ENCODE peak calls at places on chromosomes 5 and 9, in four cellular contexts. U, O, P and H are unnamed samples.

GRCh38 chr5:42807722-42808447 is 3.8 kb downstream of the SELENOP start:
- DNase-seq in P (no peak), O (no peak), U (no peak), H (peak; percentile 36)

GRCh38 chr9:76759726-76760125 is 4.5 kb upstream of the PCA3 start:
- DNase-seq in P (no peak), U (no peak), O (no peak), H (no peak)

GRCh38 chr9:106069241-106069640 is 374.9 kb downstream of the TMEM38B start:
- DNase-seq in P (no peak), U (no peak), O (no peak), H (no peak)

GRCh38 chr5:170148430-170149205 is 42.9 kb downstream of the FOXI1 start:
- DNase-seq in U (no peak), P (no peak), O (no peak), H (no peak)

GRCh38 chr9:89247431-89248370 is 63.3 kb upstream of the CKS2 start:
- DNase-seq in U (peak; percentile 34), P (no peak), O (no peak), H (no peak)

GRCh38 chr5:154368041-154368800 is 77.6 kb upstream of the SAP30L start:
- DNase-seq in P (peak; percentile 89), O (peak; percentile 53), U (peak; percentile 47), H (peak; percentile 30)

GRCh38 chr5:172830876-172831662 is 3.0 kb upstream of the ERGIC1 start:
- DNase-seq in P (no peak), O (no peak), U (no peak), H (no peak)

GRCh38 chr9:136939431-136939995 is 5.0 kb downstream of the FBXW5 start:
- DNase-seq in P (no peak), U (no peak), O (no peak), H (no peak)

GRCh38 chr9:134068742-134069535 is 1.1 kb upstream of the BRD3 start:
- DNase-seq in U (no peak), P (no peak), O (no peak), H (no peak)

GRCh38 chr9:120926397-120926928 is at the start of gene TRAF1:
- DNase-seq in U (no peak), P (no peak), O (peak; percentile 19), H (no peak)

GRCh38 chr5:65072836-65073620 is 304.3 kb downstream of the CWC27 start:
- DNase-seq in U (no peak), P (no peak), O (no peak), H (no peak)

GRCh38 chr9:33158555-33159057 is 8.5 kb downstream of the B4GALT1 start:
- DNase-seq in U (no peak), O (no peak), P (no peak), H (no peak)

GRCh38 chr9:83706703-83707517 is 848 bp downstream of the UBQLN1 start:
- DNase-seq in P (no peak), U (peak; percentile 34), O (peak; percentile 34), H (peak; percentile 42)

GRCh38 chr5:102554728-102555127 is 55.9 kb upstream of the SLCO6A1 start:
- DNase-seq in O (no peak), U (no peak), P (peak; percentile 21), H (no peak)

GRCh38 chr5:133869675-133869978 is 98.8 kb downstream of the C5orf15 start:
- DNase-seq in O (peak; percentile 17), P (no peak), U (no peak), H (peak; percentile 54)

GRCh38 chr9:6944896-6945295 is 187.1 kb downstream of the KDM4C start:
- DNase-seq in O (no peak), P (no peak), U (no peak), H (no peak)

GRCh38 chr5:3893527-3893926 is 297.9 kb downstream of the IRX1 start:
- DNase-seq in U (no peak), P (no peak), O (no peak), H (no peak)

GRCh38 chr5:154740957-154741356 is 14.2 kb upstream of the LARP1 start:
- DNase-seq in P (no peak), O (peak; percentile 17), U (no peak), H (no peak)

GRCh38 chr5:131795879-131796792 is 681 bp downstream of the FNIP1 start:
- DNase-seq in P (no peak), U (no peak), O (peak; percentile 79), H (peak; percentile 77)

GRCh38 chr9:128081052-128081451 is 13.0 kb downstream of the SLC25A25 start:
- DNase-seq in O (no peak), U (no peak), P (no peak), H (peak; percentile 74)

GRCh38 chr9:25658587-25658986 is 19.7 kb downstream of the TUSC1 start:
- DNase-seq in U (no peak), O (no peak), P (no peak), H (no peak)

GRCh38 chr9:121686930-121687541 is 35.6 kb downstream of the DAB2IP start:
- DNase-seq in O (peak; percentile 76), P (peak; percentile 43), U (no peak), H (peak; percentile 71)

GRCh38 chr5:40227366-40227765 is 452.3 kb upstream of the PTGER4 start:
- DNase-seq in U (no peak), P (no peak), O (no peak), H (no peak)

GRCh38 chr9:17135578-17135904 is 701 bp downstream of the CNTLN start:
- DNase-seq in U (no peak), O (no peak), P (no peak), H (no peak)

GRCh38 chr5:135488727-135489465 is 36.7 kb upstream of the TIFAB start:
- DNase-seq in U (peak; percentile 62), O (no peak), P (peak; percentile 37), H (no peak)

GRCh38 chr5:135999396-136000139 is 29.2 kb upstream of the TGFBI start:
- DNase-seq in U (no peak), O (peak; percentile 55), P (no peak), H (no peak)

GRCh38 chr5:131277875-131278795 is 14.3 kb downstream of the CDC42SE2 start:
- DNase-seq in P (no peak), U (no peak), O (no peak), H (no peak)

GRCh38 chr5:168552146-168552545 is 23.0 kb downstream of the FBLL1 start:
- DNase-seq in O (no peak), U (no peak), P (no peak), H (no peak)

GRCh38 chr9:126615251-126615790 is 1.6 kb downstream of the LMX1B start:
- DNase-seq in P (no peak), U (no peak), O (peak; percentile 23), H (peak; percentile 43)

GRCh38 chr9:135928074-135928730 is 20.9 kb upstream of the CAMSAP1 start:
- DNase-seq in U (no peak), O (no peak), P (no peak), H (no peak)

GRCh38 chr5:175059687-175060194 is 335.4 kb downstream of the MSX2 start:
- DNase-seq in O (peak; percentile 15), U (peak; percentile 41), P (peak; percentile 10), H (no peak)

GRCh38 chr9:130042406-130042930 is 521 bp downstream of the FNBP1 start:
- DNase-seq in P (no peak), O (peak; percentile 15), U (no peak), H (peak; percentile 78)

GRCh38 chr9:130040901-130041647 is 1.9 kb downstream of the FNBP1 start:
- DNase-seq in O (no peak), P (no peak), U (no peak), H (no peak)

GRCh38 chr9:130043654-130044623 is 950 bp upstream of the FNBP1 start:
- DNase-seq in U (no peak), P (no peak), O (peak; percentile 13), H (peak; percentile 47)

GRCh38 chr9:130042931-130043653 is at the start of gene FNBP1:
- DNase-seq in O (peak; percentile 78), P (no peak), U (peak; percentile 38), H (peak; percentile 85)

DNA sequence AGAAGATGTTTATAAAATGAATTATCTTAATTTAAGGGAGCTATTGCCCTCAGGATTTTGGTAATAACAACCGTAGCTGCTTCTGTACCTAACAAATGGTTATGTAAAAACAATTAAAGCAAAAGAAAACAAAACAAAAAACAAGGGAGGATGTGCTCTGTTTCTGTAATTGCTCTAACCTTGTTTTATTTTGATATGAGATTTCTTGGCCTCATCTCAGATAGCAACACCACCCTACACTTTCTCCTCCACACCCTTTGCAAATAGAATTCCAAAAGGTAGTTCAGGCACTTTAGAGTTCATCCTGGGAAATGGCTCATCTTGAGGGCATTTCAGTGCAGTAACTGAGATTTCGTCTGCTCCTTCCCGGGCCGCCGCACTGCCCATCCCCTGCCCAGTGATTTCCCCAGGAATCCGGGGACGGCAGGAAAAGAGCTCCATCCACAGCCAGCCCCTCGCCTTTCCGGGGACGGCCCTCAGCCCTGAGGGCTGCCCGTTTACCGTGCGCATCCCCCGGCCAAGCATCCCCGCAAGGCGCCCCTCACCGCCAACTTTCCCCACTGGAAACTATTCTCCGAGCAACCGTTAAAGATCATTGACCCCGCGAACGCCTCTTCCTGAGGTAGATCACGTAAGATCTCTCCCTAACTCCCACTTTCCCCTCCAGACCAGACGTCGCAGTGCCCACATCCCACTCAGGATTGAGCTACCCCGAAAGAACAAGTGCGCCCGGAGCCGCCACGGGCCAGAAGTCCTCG is 1.2 kb downstream of the FNBP1 start:
- DNase-seq in O (no peak), P (no peak), U (no peak), H (peak; percentile 68)
- TF ChIP-seq POLR2A in O (no peak), P (no peak), U (no peak), H (no peak)

GRCh38 chr9:132000659-132001058 is 79.0 kb downstream of the MED27 start:
- DNase-seq in O (no peak), P (no peak), U (no peak), H (no peak)

GRCh38 chr9:132001550-132001949 is 78.1 kb downstream of the MED27 start:
- DNase-seq in U (no peak), P (no peak), O (no peak), H (no peak)

GRCh38 chr9:131997076-131997475 is 82.6 kb downstream of the MED27 start:
- DNase-seq in U (no peak), P (no peak), O (no peak), H (no peak)

GRCh38 chr9:131997779-131998178 is 81.9 kb downstream of the MED27 start:
- DNase-seq in P (no peak), U (no peak), O (peak; percentile 45), H (peak; percentile 27)

GRCh38 chr9:131999692-132000551 is 79.7 kb downstream of the MED27 start:
- DNase-seq in O (no peak), U (no peak), P (no peak), H (no peak)
- TF ChIP-seq CTCF in O (no peak), U (no peak), P (no peak), H (no peak)

DNA sequence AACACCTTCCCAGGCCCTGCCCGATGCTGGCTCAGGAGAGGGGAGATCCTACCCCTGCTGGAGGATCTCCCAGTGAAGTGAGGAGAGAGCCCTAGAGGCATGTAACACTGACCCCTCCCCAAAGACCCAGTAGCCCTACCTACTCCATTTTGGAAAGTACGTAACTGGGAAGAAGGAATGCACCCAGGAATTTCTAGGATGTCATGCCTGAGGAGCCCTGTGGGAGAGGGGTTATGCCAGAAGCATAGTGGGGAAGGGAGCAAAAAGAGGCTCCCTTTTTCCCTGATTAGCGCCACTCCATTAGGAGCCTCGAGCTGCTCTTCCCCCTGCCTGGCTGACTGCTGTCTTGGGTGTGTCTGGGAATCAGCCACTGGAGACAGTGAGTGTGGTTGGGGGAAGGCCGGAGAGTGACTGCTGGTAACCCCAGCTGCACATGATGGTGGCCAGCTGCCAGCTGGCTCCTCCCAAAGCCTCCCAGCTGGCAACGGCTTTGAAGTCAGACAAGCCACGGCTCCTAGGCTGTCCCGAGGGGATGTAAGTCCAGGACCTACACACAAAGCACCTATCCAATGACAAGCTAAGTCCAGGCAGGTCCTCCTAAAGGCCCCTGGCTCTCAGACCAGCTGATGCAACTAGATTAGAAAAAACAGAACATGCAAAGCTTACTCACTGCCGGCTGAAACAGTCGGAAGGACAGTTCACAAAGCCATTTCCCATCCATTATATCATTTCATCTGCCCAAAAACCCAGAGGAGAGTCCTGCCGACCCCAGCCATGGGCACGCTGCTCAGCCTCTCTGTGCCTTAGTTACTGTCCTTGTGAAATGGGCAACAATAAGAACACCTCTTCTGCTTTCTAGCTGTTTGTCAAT is 136.5 kb upstream of the ABCA1 start:
- DNase-seq in U (no peak), P (no peak), O (peak; percentile 94), H (peak; percentile 96)
- TF ChIP-seq POLR2A in U (no peak), P (no peak), O (peak; percentile 19), H (no peak)

GRCh38 chr5:158165647-158166046 is 306.7 kb upstream of the CLINT1 start:
- DNase-seq in U (no peak), O (no peak), P (no peak), H (no peak)
- TF ChIP-seq CTCF in U (no peak), O (no peak), P (no peak), H (no peak)